ENCODE peak calls at places on chromosome 4, in six cellular contexts. E is GM19239, H is ACHN, A is kidney tubule cell, J is ureter, P is lung microvascular endothelial cell. D is an unnamed sample.

GRCh38 chr4:142823796-142824195 is 22.3 kb downstream of the INPP4B start:
- DNase-seq in E (no peak), H (no peak), A (no peak), J (no peak), P (no peak), D (no peak)

GRCh38 chr4:7195138-7195510 is 2.8 kb downstream of the SORCS2 start:
- DNase-seq in E (no peak), H (no peak), A (no peak), J (peak; percentile 34), P (no peak), D (peak; percentile 91)

GRCh38 chr4:41257257-41257900 is 651 bp downstream of the UCHL1 start:
- DNase-seq in E (no peak), H (no peak), A (peak; percentile 69), J (no peak), P (peak; percentile 21), D (peak; percentile 88)

GRCh38 chr4:188162698-188163097 is 23.5 kb downstream of the TRIML1 start:
- DNase-seq in E (no peak), H (no peak), A (no peak), J (no peak), P (no peak), D (no peak)

GRCh38 chr4:168560184-168560834 is 63.5 kb downstream of the PALLD start:
- DNase-seq in E (no peak), H (no peak), A (peak; percentile 5), J (no peak), P (no peak), D (no peak)

GRCh38 chr4:153140294-153140693 is 63.9 kb upstream of the TRIM2 start:
- DNase-seq in E (no peak), H (no peak), A (peak; percentile 61), J (no peak), P (no peak), D (no peak)

GRCh38 chr4:143347495-143347894 is 10.8 kb downstream of the GAB1 start:
- DNase-seq in E (no peak), H (no peak), A (peak; percentile 29), J (no peak), P (no peak), D (no peak)

GRCh38 chr4:2062808-2063524 is 3.8 kb downstream of the NAT8L start:
- DNase-seq in E (no peak), H (no peak), A (no peak), J (no peak), P (no peak), D (peak; percentile 87)

GRCh38 chr4:92234393-92235176 is 69.2 kb upstream of the GRID2 start:
- DNase-seq in E (no peak), H (peak; percentile 94), A (peak; percentile 86), J (no peak), P (no peak), D (peak; percentile 32)

GRCh38 chr4:26192921-26193894 is 127.6 kb upstream of the RBPJ start:
- DNase-seq in E (no peak), H (no peak), A (no peak), J (no peak), P (no peak), D (no peak)

GRCh38 chr4:11261066-11261850 is 167.4 kb downstream of the HS3ST1 start:
- DNase-seq in E (no peak), H (no peak), A (no peak), J (no peak), P (no peak), D (no peak)

GRCh38 chr4:114209589-114209988 is 230.1 kb upstream of the ARSJ start:
- DNase-seq in E (no peak), H (no peak), A (peak; percentile 31), J (no peak), P (no peak), D (no peak)

GRCh38 chr4:85747871-85748491 is 273.0 kb downstream of the ARHGAP24 start:
- DNase-seq in E (peak; percentile 20), H (peak; percentile 68), A (peak; percentile 73), J (no peak), P (peak; percentile 88), D (peak; percentile 69)

GRCh38 chr4:76272999-76273398 is 21.5 kb downstream of the FAM47E start:
- DNase-seq in E (no peak), H (no peak), A (no peak), J (no peak), P (no peak), D (no peak)

GRCh38 chr4:74631338-74631737 is 163.0 kb downstream of the BTC start:
- DNase-seq in E (no peak), H (no peak), A (no peak), J (no peak), P (peak; percentile 69), D (no peak)

GRCh38 chr4:33184684-33185083 is 2464.5 kb downstream of the PCDH7 start:
- DNase-seq in E (peak; percentile 5), H (no peak), A (no peak), J (no peak), P (no peak), D (no peak)

GRCh38 chr4:15657366-15657765 is 2.2 kb upstream of the FBXL5 start:
- DNase-seq in E (no peak), H (no peak), A (no peak), J (no peak), P (no peak), D (no peak)

GRCh38 chr4:27789768-27790167 is 929.1 kb downstream of the STIM2 start:
- DNase-seq in E (no peak), H (peak; percentile 0), A (no peak), J (no peak), P (no peak), D (no peak)

GRCh38 chr4:147847947-147848590 is 116.2 kb downstream of the ARHGAP10 start:
- DNase-seq in E (no peak), H (no peak), A (no peak), J (no peak), P (no peak), D (no peak)

GRCh38 chr4:85777908-85778808 is 303.2 kb downstream of the ARHGAP24 start:
- DNase-seq in E (peak; percentile 20), H (no peak), A (peak; percentile 58), J (no peak), P (peak; percentile 56), D (no peak)

GRCh38 chr4:110196871-110197420 is 1.5 kb downstream of the ELOVL6 start:
- DNase-seq in E (no peak), H (no peak), A (no peak), J (peak; percentile 53), P (peak; percentile 51), D (peak; percentile 88)

GRCh38 chr4:80045831-80046230 is 27.2 kb downstream of the ANTXR2 start:
- DNase-seq in E (no peak), H (no peak), A (no peak), J (no peak), P (no peak), D (peak; percentile 6)

GRCh38 chr4:137952116-137952515 is 290.0 kb downstream of the SLC7A11 start:
- DNase-seq in E (no peak), H (no peak), A (no peak), J (no peak), P (no peak), D (no peak)

GRCh38 chr4:148204892-148205291 is 237.3 kb downstream of the NR3C2 start:
- DNase-seq in E (no peak), H (no peak), A (no peak), J (no peak), P (no peak), D (no peak)

GRCh38 chr4:176406736-176407135 is 87.0 kb downstream of the SPCS3 start:
- DNase-seq in E (no peak), H (no peak), A (no peak), J (no peak), P (no peak), D (no peak)

GRCh38 chr4:55819634-55820033 is at the start of gene EXOC1L:
- DNase-seq in E (no peak), H (no peak), A (no peak), J (no peak), P (no peak), D (peak; percentile 50)

GRCh38 chr4:109319156-109319555 is 16.7 kb upstream of the COL25A1 start:
- DNase-seq in E (no peak), H (no peak), A (no peak), J (no peak), P (no peak), D (no peak)

GRCh38 chr4:186598686-186599085 is 43.3 kb upstream of the MTNR1A start:
- DNase-seq in E (no peak), H (no peak), A (no peak), J (no peak), P (no peak), D (no peak)

GRCh38 chr4:87032884-87033533 is 98.2 kb downstream of the AFF1 start:
- DNase-seq in E (no peak), H (peak; percentile 23), A (no peak), J (no peak), P (peak; percentile 89), D (peak; percentile 76)

GRCh38 chr4:183876268-183876934 is 28.7 kb upstream of the STOX2 start:
- DNase-seq in E (no peak), H (peak; percentile 85), A (peak; percentile 95), J (peak; percentile 82), P (peak; percentile 71), D (peak; percentile 76)

GRCh38 chr4:29588615-29589014 is 1131.6 kb upstream of the PCDH7 start:
- DNase-seq in E (no peak), H (no peak), A (no peak), J (no peak), P (no peak), D (no peak)

GRCh38 chr4:77308843-77309242 is 151.8 kb downstream of the CCNG2 start:
- DNase-seq in E (peak; percentile 25), H (peak; percentile 27), A (peak; percentile 51), J (no peak), P (peak; percentile 37), D (peak; percentile 52)

D was measured in osteoblast.